ENCODE peak calls at places on chromosomes 13 and 19, in six cellular contexts. K is NCI-H1105 treated with DMSO at 0.1 percent for 48 hours; G is AG09309; L is activated effector memory CD4-positive, alpha-beta T cell treated with Interleukin-2 at 50 U/mL for 16 hours; U is NCI-H187; O is GM20000. A is an unnamed sample.

GRCh38 chr19:2805261-2805900 is 14.3 kb upstream of the ZNF554 start:
- DNase-seq in G (no peak), K (no peak), L (no peak), O (no peak), U (no peak), A (no peak)

GRCh38 chr13:53151692-53152421 is 123.2 kb downstream of the OLFM4 start:
- DNase-seq in K (peak), U (peak), G (no peak), L (no peak), O (peak), A (no peak)

GRCh38 chr19:50906217-50906616 is 5.0 kb downstream of the KLK4 start:
- DNase-seq in U (no peak), G (no peak), O (peak), K (peak), L (no peak), A (no peak)

GRCh38 chr19:45790942-45791341 is 1.7 kb downstream of the DMWD start:
- DNase-seq in G (no peak), L (peak), U (no peak), O (no peak), K (no peak), A (no peak)

GRCh38 chr19:44608391-44608821 is 5.0 kb upstream of the IGSF23 start:
- DNase-seq in G (no peak), K (peak), U (no peak), O (no peak), L (no peak), A (peak)

GRCh38 chr13:30846311-30846710 is 59.8 kb upstream of the MEDAG start:
- DNase-seq in G (peak), O (no peak), L (no peak), K (no peak), U (no peak), A (peak)

GRCh38 chr13:109243311-109243951 is 543.0 kb downstream of the IRS2 start:
- DNase-seq in K (no peak), L (no peak), G (peak), O (no peak), U (no peak), A (peak)

GRCh38 chr19:18007605-18007938 is 398 bp upstream of the ARRDC2 start:
- DNase-seq in L (no peak), K (peak), U (no peak), G (no peak), O (no peak), A (no peak)

GRCh38 chr13:60441761-60442160 is 44.7 kb downstream of the TDRD3 start:
- DNase-seq in L (no peak), U (no peak), O (no peak), G (no peak), K (no peak), A (no peak)

GRCh38 chr13:34162545-34162936 is 344.6 kb downstream of the RFC3 start:
- DNase-seq in K (no peak), L (no peak), U (no peak), O (no peak), G (peak), A (no peak)

GRCh38 chr19:16153582-16154336 is 10.3 kb downstream of the HSH2D start:
- DNase-seq in U (no peak), L (no peak), O (no peak), K (no peak), G (no peak), A (no peak)

GRCh38 chr19:49643466-49643865 is 1.5 kb downstream of the SCAF1 start:
- DNase-seq in U (no peak), G (no peak), L (no peak), O (no peak), K (no peak), A (no peak)